ENCODE peak calls at places on chromosome X, in eight cellular contexts. One of them, this sample, is unnamed. For H3K36me3, the result is how much of the 10 kb centered on the place peaks cover.

GRCh38 chrX:40170830-40171512 is 73.2 kb upstream of the BCOR start:
- DNase-seq in H1: no peak
- DNase-seq in body of pancreas: no peak
- DNase-seq in heart left ventricle: no peak
- DNase-seq in upper lobe of left lung: no peak
- DNase-seq in K562: no peak
- DNase-seq in uterus: peak
- DNase-seq in transverse colon: no peak
- DNase-seq in this sample: no peak

GRCh38 chrX:44202596-44202995 is 140.9 kb downstream of the EFHC2 start:
- DNase-seq in H1: no peak
- DNase-seq in body of pancreas: no peak
- DNase-seq in heart left ventricle: no peak
- DNase-seq in upper lobe of left lung: no peak
- DNase-seq in K562: no peak
- DNase-seq in uterus: no peak
- DNase-seq in transverse colon: no peak
- DNase-seq in this sample: no peak

GRCh38 chrX:33339219-33339618 is 127.9 kb upstream of the DMD start:
- DNase-seq in H1: no peak
- DNase-seq in body of pancreas: no peak
- DNase-seq in heart left ventricle: no peak
- DNase-seq in upper lobe of left lung: no peak
- DNase-seq in K562: no peak
- DNase-seq in uterus: no peak
- DNase-seq in transverse colon: no peak
- DNase-seq in this sample: no peak

GRCh38 chrX:31870267-31870666 is 798.4 kb upstream of the FTHL17 start:
- DNase-seq in H1: no peak
- DNase-seq in body of pancreas: no peak
- DNase-seq in heart left ventricle: no peak
- DNase-seq in upper lobe of left lung: no peak
- DNase-seq in K562: no peak
- DNase-seq in uterus: no peak
- DNase-seq in transverse colon: no peak
- DNase-seq in this sample: no peak

GRCh38 chrX:100926453-100926852 is 2.3 kb downstream of the XKRX start:
- DNase-seq in H1: no peak
- DNase-seq in body of pancreas: no peak
- DNase-seq in heart left ventricle: no peak
- DNase-seq in upper lobe of left lung: no peak
- DNase-seq in K562: no peak
- DNase-seq in uterus: no peak
- DNase-seq in transverse colon: no peak
- DNase-seq in this sample: no peak

GRCh38 chrX:136063340-136064079 is 78.3 kb downstream of the SLC9A6 start:
- DNase-seq in H1: no peak
- DNase-seq in body of pancreas: no peak
- DNase-seq in heart left ventricle: no peak
- DNase-seq in upper lobe of left lung: peak
- DNase-seq in K562: no peak
- DNase-seq in uterus: peak
- DNase-seq in transverse colon: no peak
- DNase-seq in this sample: peak

GRCh38 chrX:118552501-118552900 is 56.9 kb downstream of the DOCK11 start:
- DNase-seq in H1: no peak
- DNase-seq in body of pancreas: no peak
- DNase-seq in heart left ventricle: no peak
- DNase-seq in upper lobe of left lung: peak
- DNase-seq in K562: no peak
- DNase-seq in uterus: no peak
- DNase-seq in transverse colon: no peak
- DNase-seq in this sample: peak

GRCh38 chrX:39969099-39969825 is 128.5 kb downstream of the BCOR start:
- DNase-seq in H1: no peak
- DNase-seq in body of pancreas: no peak
- DNase-seq in heart left ventricle: no peak
- DNase-seq in upper lobe of left lung: peak
- DNase-seq in K562: no peak
- DNase-seq in uterus: no peak
- DNase-seq in transverse colon: no peak
- DNase-seq in this sample: no peak

GRCh38 chrX:147828719-147829118 is 83.0 kb upstream of the FMR1 start:
- DNase-seq in H1: no peak
- DNase-seq in body of pancreas: no peak
- DNase-seq in heart left ventricle: no peak
- DNase-seq in upper lobe of left lung: no peak
- DNase-seq in K562: no peak
- DNase-seq in uterus: no peak
- DNase-seq in transverse colon: no peak
- DNase-seq in this sample: no peak

DNA sequence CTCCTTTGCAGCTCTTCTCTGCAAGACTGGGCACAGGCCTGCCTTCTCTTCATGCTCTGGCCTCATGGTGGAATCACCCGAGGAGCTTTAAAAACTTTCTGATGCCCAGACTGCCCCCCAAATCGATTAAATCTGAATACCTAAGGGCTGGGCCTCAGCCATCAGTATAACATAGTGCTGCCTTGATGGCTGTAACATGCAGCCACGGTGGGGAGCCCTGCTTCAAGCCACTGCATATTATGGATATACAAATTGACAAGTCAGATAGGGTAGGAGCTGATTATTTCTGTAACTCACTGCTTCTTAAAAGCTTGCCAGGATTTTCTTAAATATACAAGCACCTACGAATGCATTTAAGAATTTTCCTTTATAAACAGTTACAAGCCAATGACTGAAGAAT is 40.5 kb downstream of the GPM6B start:
- DNase-seq in H1: no peak
- DNase-seq in body of pancreas: no peak
- DNase-seq in heart left ventricle: no peak
- DNase-seq in upper lobe of left lung: no peak
- DNase-seq in K562: no peak
- DNase-seq in uterus: no peak
- DNase-seq in transverse colon: no peak
- DNase-seq in this sample: no peak
- H3K36me3 ChIP-seq in H1: under half
- H3K36me3 ChIP-seq in body of pancreas: under half
- H3K36me3 ChIP-seq in heart left ventricle: under half
- H3K36me3 ChIP-seq in upper lobe of left lung: under half
- H3K36me3 ChIP-seq in K562: under half
- H3K36me3 ChIP-seq in uterus: under half
- H3K36me3 ChIP-seq in transverse colon: under half
- H3K36me3 ChIP-seq in this sample: under half

GRCh38 chrX:19883878-19884277 is 3.5 kb downstream of the SH3KBP1 start:
- DNase-seq in H1: no peak
- DNase-seq in body of pancreas: no peak
- DNase-seq in heart left ventricle: no peak
- DNase-seq in upper lobe of left lung: no peak
- DNase-seq in K562: no peak
- DNase-seq in uterus: no peak
- DNase-seq in transverse colon: peak
- DNase-seq in this sample: no peak
- TF ChIP-seq POLR2A in H1: no peak
- TF ChIP-seq POLR2A in body of pancreas: no peak
- TF ChIP-seq POLR2A in heart left ventricle: no peak
- TF ChIP-seq POLR2A in upper lobe of left lung: no peak
- TF ChIP-seq POLR2A in K562: no peak
- TF ChIP-seq POLR2A in uterus: no peak
- TF ChIP-seq POLR2A in transverse colon: no peak
- TF ChIP-seq POLR2A in this sample: no peak

GRCh38 chrX:153004780-153005179 is 10.9 kb upstream of the PNMA5 start:
- DNase-seq in H1: no peak
- DNase-seq in body of pancreas: no peak
- DNase-seq in heart left ventricle: no peak
- DNase-seq in upper lobe of left lung: no peak
- DNase-seq in K562: no peak
- DNase-seq in uterus: no peak
- DNase-seq in transverse colon: no peak
- DNase-seq in this sample: no peak
- TF ChIP-seq CTCF in H1: no peak
- TF ChIP-seq CTCF in body of pancreas: no peak
- TF ChIP-seq CTCF in heart left ventricle: no peak
- TF ChIP-seq CTCF in upper lobe of left lung: no peak
- TF ChIP-seq CTCF in K562: no peak
- TF ChIP-seq CTCF in uterus: no peak
- TF ChIP-seq CTCF in transverse colon: no peak
- TF ChIP-seq CTCF in this sample: no peak

DNA sequence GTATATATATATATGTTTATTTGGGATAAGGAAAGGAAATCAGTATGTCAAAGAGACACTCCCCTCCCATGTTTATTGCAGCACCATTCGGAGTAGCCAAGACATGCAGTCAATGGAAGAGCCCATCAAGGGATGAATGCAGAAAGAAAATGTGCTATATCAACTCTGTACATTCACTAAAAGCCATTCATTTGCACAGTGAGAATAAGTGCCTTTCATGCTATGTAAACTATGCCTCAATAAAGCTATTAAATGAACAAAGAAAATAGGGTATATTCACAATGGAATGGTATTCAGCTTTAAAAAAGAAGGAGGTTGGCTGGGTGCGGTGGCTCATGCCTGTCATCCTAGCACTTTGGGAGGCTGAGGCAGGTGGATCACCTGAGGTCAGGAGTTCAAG is 20.3 kb downstream of the CD99 start:
- DNase-seq in H1: no peak
- DNase-seq in body of pancreas: no peak
- DNase-seq in heart left ventricle: no peak
- DNase-seq in upper lobe of left lung: no peak
- DNase-seq in K562: no peak
- DNase-seq in uterus: no peak
- DNase-seq in transverse colon: no peak
- DNase-seq in this sample: no peak
- H3K36me3 ChIP-seq in H1: under half
- H3K36me3 ChIP-seq in body of pancreas: under half
- H3K36me3 ChIP-seq in heart left ventricle: under half
- H3K36me3 ChIP-seq in upper lobe of left lung: under half
- H3K36me3 ChIP-seq in K562: under half
- H3K36me3 ChIP-seq in uterus: under half
- H3K36me3 ChIP-seq in transverse colon: under half
- H3K36me3 ChIP-seq in this sample: under half

GRCh38 chrX:41857670-41858069 is 65.7 kb downstream of the CASK start:
- DNase-seq in H1: no peak
- DNase-seq in body of pancreas: no peak
- DNase-seq in heart left ventricle: no peak
- DNase-seq in upper lobe of left lung: no peak
- DNase-seq in K562: no peak
- DNase-seq in uterus: no peak
- DNase-seq in transverse colon: no peak
- DNase-seq in this sample: no peak
- TF ChIP-seq POLR2A in H1: no peak
- TF ChIP-seq POLR2A in body of pancreas: no peak
- TF ChIP-seq POLR2A in heart left ventricle: no peak
- TF ChIP-seq POLR2A in upper lobe of left lung: no peak
- TF ChIP-seq POLR2A in K562: no peak
- TF ChIP-seq POLR2A in uterus: no peak
- TF ChIP-seq POLR2A in transverse colon: no peak
- TF ChIP-seq POLR2A in this sample: no peak

This sample was measured in gastrocnemius medialis.